ENCODE peak calls at places on chromosomes 3 and 15, in four cellular contexts. X, R, H and D are unnamed samples.

GRCh38 chr3:108486910-108487309 is 23.5 kb downstream of the MYH15 start:
- DNase-seq in X (no peak), R (peak), H (peak), D (no peak)

GRCh38 chr3:4311496-4311895 is 8.3 kb downstream of the SETMAR start:
- DNase-seq in X (no peak), R (no peak), H (no peak), D (no peak)

GRCh38 chr3:43894176-43895049 is 203.7 kb downstream of the ABHD5 start:
- DNase-seq in X (no peak), R (peak), H (peak), D (peak)

GRCh38 chr3:143775401-143775970 is 72.8 kb downstream of the SLC9A9 start:
- DNase-seq in X (peak), R (peak), H (peak), D (no peak)

GRCh38 chr15:31001702-31002101 is 10.3 kb upstream of the MTMR10 start:
- DNase-seq in X (no peak), R (no peak), H (no peak), D (no peak)

GRCh38 chr3:57160046-57160730 is 5.0 kb downstream of the IL17RD start:
- DNase-seq in X (no peak), R (no peak), H (no peak), D (no peak)

GRCh38 chr15:80159811-80160569 is 7.2 kb downstream of the FAH start:
- DNase-seq in X (no peak), R (peak), H (no peak), D (no peak)

GRCh38 chr15:69132935-69133861 is 27.2 kb upstream of the GLCE start:
- DNase-seq in X (no peak), R (no peak), H (no peak), D (no peak)

GRCh38 chr3:4978966-4979400 is 254 bp upstream of the BHLHE40 start:
- DNase-seq in X (no peak), R (peak), H (peak), D (peak)

GRCh38 chr3:21618695-21619094 is 132.3 kb downstream of the ZNF385D start:
- DNase-seq in X (no peak), R (no peak), H (no peak), D (no peak)

GRCh38 chr3:194075802-194076460 is 60.0 kb upstream of the HES1 start:
- DNase-seq in X (no peak), R (no peak), H (no peak), D (no peak)

GRCh38 chr3:194998948-194999347 is 272.0 kb downstream of the XXYLT1 start:
- DNase-seq in X (no peak), R (no peak), H (no peak), D (peak)

GRCh38 chr15:35751421-35752133 is 205.6 kb upstream of the DPH6 start:
- DNase-seq in X (peak), R (peak), H (peak), D (no peak)

GRCh38 chr15:48087844-48088243 is 32.9 kb upstream of the SLC24A5 start:
- DNase-seq in X (no peak), R (no peak), H (no peak), D (no peak)

GRCh38 chr3:172113710-172114109 is 74.3 kb downstream of the FNDC3B start:
- DNase-seq in X (no peak), R (no peak), H (no peak), D (no peak)

GRCh38 chr3:67380118-67380517 is 274.3 kb downstream of the SUCLG2 start:
- DNase-seq in X (no peak), R (no peak), H (no peak), D (no peak)

GRCh38 chr3:146585156-146585555 is 20.0 kb downstream of the PLSCR5 start:
- DNase-seq in X (no peak), R (no peak), H (no peak), D (no peak)

GRCh38 chr15:87986786-87987185 is 269.8 kb downstream of the NTRK3 start:
- DNase-seq in X (no peak), R (no peak), H (no peak), D (no peak)

GRCh38 chr3:19149388-19149787 is 1.1 kb downstream of the KCNH8 start:
- DNase-seq in X (no peak), R (peak), H (peak), D (no peak)

GRCh38 chr3:137012097-137012501 is 54.3 kb downstream of the IL20RB start:
- DNase-seq in X (no peak), R (peak), H (peak), D (peak)

GRCh38 chr3:134325106-134325705 is 49.0 kb downstream of the AMOTL2 start:
- DNase-seq in X (no peak), R (no peak), H (no peak), D (no peak)